ENCODE peak calls at places on chromosomes 5 and 9, in seven cellular contexts. One of them, this sample, is unnamed.

GRCh38 chr9:134032456-134033222 is 7.4 kb downstream of the BRD3OS start:
- DNase-seq in A549: no peak
- DNase-seq in endothelial cell: no peak
- DNase-seq in mesothelial cell of epicardium: no peak
- DNase-seq in stomach: no peak
- DNase-seq in ovary: no peak
- DNase-seq in left lung: no peak
- DNase-seq in this sample: no peak

GRCh38 chr9:35482071-35482470 is 7.8 kb upstream of the RUSC2 start:
- DNase-seq in endothelial cell: no peak
- DNase-seq in mesothelial cell of epicardium: no peak
- DNase-seq in ovary: no peak
- DNase-seq in left lung: no peak
- DNase-seq in stomach: no peak
- DNase-seq in A549: no peak
- DNase-seq in this sample: no peak

GRCh38 chr5:123949043-123949804 is 437.2 kb downstream of the CSNK1G3 start:
- DNase-seq in A549: no peak
- DNase-seq in ovary: no peak
- DNase-seq in left lung: peak
- DNase-seq in stomach: no peak
- DNase-seq in mesothelial cell of epicardium: no peak
- DNase-seq in endothelial cell: no peak
- DNase-seq in this sample: no peak

GRCh38 chr5:163306421-163306820 is 131.0 kb upstream of the CCNG1 start:
- DNase-seq in left lung: no peak
- DNase-seq in mesothelial cell of epicardium: no peak
- DNase-seq in endothelial cell: no peak
- DNase-seq in A549: peak
- DNase-seq in ovary: no peak
- DNase-seq in stomach: no peak
- DNase-seq in this sample: no peak

GRCh38 chr9:114895605-114896004 is 34.8 kb downstream of the TNFSF8 start:
- DNase-seq in mesothelial cell of epicardium: no peak
- DNase-seq in A549: no peak
- DNase-seq in ovary: no peak
- DNase-seq in endothelial cell: no peak
- DNase-seq in left lung: no peak
- DNase-seq in stomach: no peak
- DNase-seq in this sample: no peak

GRCh38 chr5:114367029-114367428 is 5.2 kb downstream of the KCNN2 start:
- DNase-seq in ovary: no peak
- DNase-seq in mesothelial cell of epicardium: no peak
- DNase-seq in endothelial cell: no peak
- DNase-seq in stomach: no peak
- DNase-seq in left lung: no peak
- DNase-seq in A549: no peak
- DNase-seq in this sample: no peak

GRCh38 chr5:173878224-173878967 is 9.8 kb upstream of the CPEB4 start:
- DNase-seq in ovary: peak
- DNase-seq in mesothelial cell of epicardium: no peak
- DNase-seq in endothelial cell: no peak
- DNase-seq in left lung: no peak
- DNase-seq in stomach: peak
- DNase-seq in A549: no peak
- DNase-seq in this sample: no peak

GRCh38 chr5:69238760-69239251 is 4.1 kb downstream of the CDK7 start:
- DNase-seq in ovary: no peak
- DNase-seq in endothelial cell: no peak
- DNase-seq in mesothelial cell of epicardium: no peak
- DNase-seq in stomach: no peak
- DNase-seq in A549: peak
- DNase-seq in left lung: no peak
- DNase-seq in this sample: no peak

GRCh38 chr9:137136261-137136925 is 2.6 kb upstream of the GRIN1 start:
- DNase-seq in mesothelial cell of epicardium: no peak
- DNase-seq in ovary: no peak
- DNase-seq in endothelial cell: no peak
- DNase-seq in A549: no peak
- DNase-seq in left lung: peak
- DNase-seq in stomach: no peak
- DNase-seq in this sample: no peak

GRCh38 chr9:33619666-33620404 is 95.8 kb downstream of the ANKRD18B start:
- DNase-seq in ovary: no peak
- DNase-seq in A549: peak
- DNase-seq in left lung: no peak
- DNase-seq in endothelial cell: no peak
- DNase-seq in mesothelial cell of epicardium: no peak
- DNase-seq in stomach: no peak
- DNase-seq in this sample: no peak

GRCh38 chr5:72265032-72265903 is 54.8 kb downstream of the MRPS27 start:
- DNase-seq in left lung: no peak
- DNase-seq in stomach: no peak
- DNase-seq in mesothelial cell of epicardium: no peak
- DNase-seq in ovary: no peak
- DNase-seq in A549: no peak
- DNase-seq in endothelial cell: no peak
- DNase-seq in this sample: no peak

GRCh38 chr9:132663851-132664250 is 5.9 kb downstream of the DDX31 start:
- DNase-seq in left lung: no peak
- DNase-seq in ovary: no peak
- DNase-seq in A549: no peak
- DNase-seq in stomach: no peak
- DNase-seq in mesothelial cell of epicardium: no peak
- DNase-seq in endothelial cell: no peak
- DNase-seq in this sample: no peak

GRCh38 chr5:57488308-57488955 is 5.8 kb upstream of the ACTBL2 start:
- DNase-seq in mesothelial cell of epicardium: no peak
- DNase-seq in A549: no peak
- DNase-seq in left lung: no peak
- DNase-seq in stomach: no peak
- DNase-seq in endothelial cell: no peak
- DNase-seq in ovary: no peak
- DNase-seq in this sample: no peak

GRCh38 chr5:6837519-6838110 is 124.4 kb downstream of the TENT4A start:
- DNase-seq in stomach: no peak
- DNase-seq in left lung: no peak
- DNase-seq in endothelial cell: peak
- DNase-seq in mesothelial cell of epicardium: no peak
- DNase-seq in ovary: peak
- DNase-seq in A549: peak
- DNase-seq in this sample: no peak
- TF ChIP-seq CTCF in stomach: no peak
- TF ChIP-seq CTCF in left lung: peak
- TF ChIP-seq CTCF in endothelial cell: peak
- TF ChIP-seq CTCF in mesothelial cell of epicardium: peak
- TF ChIP-seq CTCF in ovary: peak
- TF ChIP-seq CTCF in A549: peak
- TF ChIP-seq CTCF in this sample: peak

GRCh38 chr9:94783928-94784327 is 57.4 kb downstream of the AOPEP start:
- DNase-seq in ovary: no peak
- DNase-seq in A549: no peak
- DNase-seq in mesothelial cell of epicardium: no peak
- DNase-seq in stomach: no peak
- DNase-seq in endothelial cell: no peak
- DNase-seq in left lung: no peak
- DNase-seq in this sample: no peak

GRCh38 chr9:94785211-94786169 is 59.0 kb downstream of the AOPEP start:
- DNase-seq in left lung: no peak
- DNase-seq in A549: no peak
- DNase-seq in ovary: no peak
- DNase-seq in mesothelial cell of epicardium: no peak
- DNase-seq in stomach: no peak
- DNase-seq in endothelial cell: no peak
- DNase-seq in this sample: no peak

GRCh38 chr9:94780516-94780950 is 54.0 kb downstream of the AOPEP start:
- DNase-seq in A549: no peak
- DNase-seq in left lung: no peak
- DNase-seq in ovary: no peak
- DNase-seq in endothelial cell: no peak
- DNase-seq in mesothelial cell of epicardium: no peak
- DNase-seq in stomach: no peak
- DNase-seq in this sample: no peak

GRCh38 chr9:94782367-94783120 is 56.0 kb downstream of the AOPEP start:
- DNase-seq in stomach: no peak
- DNase-seq in A549: no peak
- DNase-seq in endothelial cell: no peak
- DNase-seq in left lung: no peak
- DNase-seq in mesothelial cell of epicardium: no peak
- DNase-seq in ovary: no peak
- DNase-seq in this sample: no peak

GRCh38 chr9:94783121-94783664 is 56.7 kb downstream of the AOPEP start:
- DNase-seq in mesothelial cell of epicardium: peak
- DNase-seq in ovary: peak
- DNase-seq in endothelial cell: peak
- DNase-seq in stomach: peak
- DNase-seq in left lung: peak
- DNase-seq in A549: peak
- DNase-seq in this sample: peak
- TF ChIP-seq CTCF in mesothelial cell of epicardium: peak
- TF ChIP-seq CTCF in ovary: peak
- TF ChIP-seq CTCF in endothelial cell: peak
- TF ChIP-seq CTCF in stomach: peak
- TF ChIP-seq CTCF in left lung: peak
- TF ChIP-seq CTCF in A549: peak
- TF ChIP-seq CTCF in this sample: peak

DNA sequence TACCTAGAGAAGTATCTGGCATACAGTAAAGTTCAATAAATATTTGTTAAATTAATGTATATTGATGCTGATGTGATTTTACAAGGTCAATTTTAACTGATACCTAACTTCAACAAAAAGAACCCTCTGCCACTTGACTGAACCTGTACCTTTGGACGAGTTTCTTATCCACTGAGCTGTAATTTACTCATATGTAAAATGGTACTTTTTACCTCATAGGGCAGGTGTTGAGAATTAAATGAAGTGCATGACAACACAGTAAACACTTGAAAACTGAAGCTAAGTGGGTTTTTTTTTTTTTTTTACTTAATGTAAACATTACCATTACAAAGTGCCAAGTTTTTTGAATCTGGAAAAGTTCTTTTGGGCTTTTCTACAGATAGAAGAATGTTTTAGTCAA is 15.4 kb downstream of the NIPSNAP3B start:
- DNase-seq in mesothelial cell of epicardium: no peak
- DNase-seq in stomach: no peak
- DNase-seq in A549: no peak
- DNase-seq in left lung: no peak
- DNase-seq in ovary: no peak
- DNase-seq in endothelial cell: no peak
- DNase-seq in this sample: no peak
- TF ChIP-seq CTCF in mesothelial cell of epicardium: no peak
- TF ChIP-seq CTCF in stomach: no peak
- TF ChIP-seq CTCF in A549: no peak
- TF ChIP-seq CTCF in left lung: no peak
- TF ChIP-seq CTCF in ovary: no peak
- TF ChIP-seq CTCF in endothelial cell: no peak
- TF ChIP-seq CTCF in this sample: no peak

GRCh38 chr9:73683862-73684591 is 532.4 kb downstream of the ANXA1 start:
- DNase-seq in ovary: no peak
- DNase-seq in left lung: no peak
- DNase-seq in mesothelial cell of epicardium: no peak
- DNase-seq in stomach: no peak
- DNase-seq in endothelial cell: no peak
- DNase-seq in A549: peak
- DNase-seq in this sample: no peak
- TF ChIP-seq CTCF in ovary: no peak
- TF ChIP-seq CTCF in left lung: peak
- TF ChIP-seq CTCF in mesothelial cell of epicardium: no peak
- TF ChIP-seq CTCF in stomach: no peak
- TF ChIP-seq CTCF in endothelial cell: peak
- TF ChIP-seq CTCF in A549: peak
- TF ChIP-seq CTCF in this sample: peak

GRCh38 chr9:26955222-26955903 is 849 bp upstream of the IFT74 start:
- DNase-seq in A549: no peak
- DNase-seq in left lung: no peak
- DNase-seq in ovary: no peak
- DNase-seq in endothelial cell: no peak
- DNase-seq in mesothelial cell of epicardium: no peak
- DNase-seq in stomach: no peak
- DNase-seq in this sample: no peak

GRCh38 chr9:26955921-26956886 is at the start of gene IFT74:
- DNase-seq in left lung: peak
- DNase-seq in mesothelial cell of epicardium: peak
- DNase-seq in ovary: peak
- DNase-seq in endothelial cell: peak
- DNase-seq in A549: peak
- DNase-seq in stomach: peak
- DNase-seq in this sample: peak

GRCh38 chr9:26951794-26952193 is 4.4 kb upstream of the IFT74 start:
- DNase-seq in A549: no peak
- DNase-seq in left lung: no peak
- DNase-seq in ovary: no peak
- DNase-seq in stomach: no peak
- DNase-seq in endothelial cell: no peak
- DNase-seq in mesothelial cell of epicardium: no peak
- DNase-seq in this sample: no peak

GRCh38 chr9:26950521-26950920 is 3.5 kb upstream of the PLAA start:
- DNase-seq in ovary: no peak
- DNase-seq in left lung: no peak
- DNase-seq in mesothelial cell of epicardium: no peak
- DNase-seq in endothelial cell: no peak
- DNase-seq in stomach: no peak
- DNase-seq in A549: no peak
- DNase-seq in this sample: no peak

DNA sequence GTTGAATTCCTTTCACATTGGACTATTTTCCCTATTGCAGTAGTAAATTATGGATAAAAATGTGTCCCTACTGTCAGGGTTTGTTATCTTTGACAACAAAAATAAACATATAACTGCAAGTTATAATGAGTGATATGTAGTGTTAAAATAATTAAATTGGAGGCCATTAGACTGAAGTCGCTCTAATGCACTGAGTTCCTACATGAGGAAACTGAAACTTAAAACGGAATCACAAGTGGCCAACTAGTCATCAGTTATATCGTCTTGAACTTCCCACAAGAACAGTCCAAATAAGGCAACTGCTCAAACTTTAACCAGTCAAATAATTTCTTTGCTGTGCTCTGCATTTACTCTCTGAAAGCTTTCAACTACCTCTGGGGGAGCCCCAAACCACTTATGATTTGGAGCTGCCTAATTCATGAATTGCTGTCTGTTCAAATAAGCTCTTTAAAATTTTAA is 2.1 kb upstream of the IFT74 start:
- DNase-seq in A549: no peak
- DNase-seq in mesothelial cell of epicardium: no peak
- DNase-seq in ovary: no peak
- DNase-seq in endothelial cell: no peak
- DNase-seq in left lung: no peak
- DNase-seq in stomach: no peak
- DNase-seq in this sample: no peak
- TF ChIP-seq CTCF in A549: no peak
- TF ChIP-seq CTCF in mesothelial cell of epicardium: no peak
- TF ChIP-seq CTCF in ovary: no peak
- TF ChIP-seq CTCF in endothelial cell: no peak
- TF ChIP-seq CTCF in left lung: no peak
- TF ChIP-seq CTCF in stomach: no peak
- TF ChIP-seq CTCF in this sample: no peak

DNA sequence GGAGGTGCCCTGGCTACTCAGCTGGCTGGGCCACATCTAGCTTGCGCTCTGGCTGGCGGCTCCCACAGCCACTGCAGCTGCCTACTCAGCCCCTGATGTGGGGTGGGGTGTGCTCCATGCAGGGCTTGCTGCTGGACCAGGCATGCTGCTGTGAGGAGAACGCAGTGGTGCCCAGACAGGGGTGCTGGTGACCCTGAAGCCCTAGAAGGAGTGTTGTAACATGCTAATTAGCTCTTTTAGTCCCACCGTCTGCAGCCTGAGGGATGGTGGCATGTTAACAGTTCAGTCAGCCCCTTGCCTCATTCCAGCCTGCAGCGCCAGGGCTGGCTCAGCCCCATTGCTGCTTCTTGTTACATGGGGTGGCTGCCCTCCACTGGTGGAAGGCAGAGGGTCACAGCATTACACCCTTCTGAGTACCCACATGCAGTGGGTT is 642.3 kb downstream of the DMRTA1 start:
- DNase-seq in ovary: no peak
- DNase-seq in A549: peak
- DNase-seq in stomach: no peak
- DNase-seq in left lung: peak
- DNase-seq in mesothelial cell of epicardium: no peak
- DNase-seq in endothelial cell: peak
- DNase-seq in this sample: no peak
- TF ChIP-seq CTCF in ovary: no peak
- TF ChIP-seq CTCF in A549: no peak
- TF ChIP-seq CTCF in stomach: no peak
- TF ChIP-seq CTCF in left lung: no peak
- TF ChIP-seq CTCF in mesothelial cell of epicardium: no peak
- TF ChIP-seq CTCF in endothelial cell: no peak
- TF ChIP-seq CTCF in this sample: no peak

This sample was measured in natural killer cell.